ENCODE peak calls at places on chromosomes 4 and X, in eight cellular contexts. T is AG09319; W is astrocyte of the cerebellum; F is activated T-cell treated with anti-CD3 and anti-CD28 coated beads for 24 hours; J is mesothelial cell of epicardium; Q is AG09309; D is GM12864; E is stimulated activated CD8-positive, alpha-beta memory T cell treated with anti-CD3 and anti-CD28 coated beads, Interleukin-2, amount 100 ng/mL, for 48 hours. L is an unnamed sample.

GRCh38 chr4:61068745-61069144 is 131.4 kb upstream of the ADGRL3 start:
- DNase-seq in T (no peak), W (peak; percentile 53), F (no peak), J (no peak), Q (no peak), D (no peak), E (no peak), L (no peak)

GRCh38 chr4:55458164-55458563 is 62.4 kb downstream of the TMEM165 start:
- DNase-seq in T (no peak), W (no peak), F (no peak), J (no peak), Q (no peak), D (no peak), E (no peak), L (no peak)

GRCh38 chr4:78784255-78784654 is 8.1 kb downstream of the BMP2K start:
- DNase-seq in T (no peak), W (peak; percentile 68), F (no peak), J (no peak), Q (peak; percentile 66), D (no peak), E (no peak), L (peak; percentile 79)

GRCh38 chrX:97602465-97603258 is 719.0 kb downstream of the RPA4 start:
- DNase-seq in T (no peak), W (no peak), F (no peak), J (no peak), Q (no peak), D (no peak), E (no peak), L (no peak)

GRCh38 chr4:125432078-125432477 is 117.3 kb downstream of the FAT4 start:
- DNase-seq in T (no peak), W (no peak), F (no peak), J (no peak), Q (no peak), D (no peak), E (no peak), L (no peak)

GRCh38 chrX:34365482-34365881 is 233.4 kb upstream of the FAM47A start:
- DNase-seq in T (no peak), W (peak; percentile 26), F (no peak), J (no peak), Q (no peak), D (no peak), E (no peak), L (no peak)

GRCh38 chr4:22129454-22130075 is 181.0 kb upstream of the KCNIP4 start:
- DNase-seq in T (peak; percentile 5), W (no peak), F (no peak), J (no peak), Q (peak; percentile 11), D (no peak), E (peak; percentile 2), L (peak; percentile 1)

GRCh38 chrX:24728530-24728929 is 34.8 kb downstream of the POLA1 start:
- DNase-seq in T (no peak), W (no peak), F (no peak), J (no peak), Q (no peak), D (no peak), E (no peak), L (no peak)

GRCh38 chrX:66672106-66672505 is 33.2 kb upstream of the EDA2R start:
- DNase-seq in T (no peak), W (no peak), F (no peak), J (no peak), Q (no peak), D (no peak), E (no peak), L (no peak)

GRCh38 chrX:38816158-38816557 is 14.9 kb downstream of the MID1IP1 start:
- DNase-seq in T (no peak), W (no peak), F (peak; percentile 5), J (no peak), Q (no peak), D (no peak), E (no peak), L (no peak)

GRCh38 chr4:141676087-141676486 is 39.7 kb downstream of the IL15 start:
- DNase-seq in T (no peak), W (no peak), F (no peak), J (no peak), Q (no peak), D (no peak), E (no peak), L (no peak)

GRCh38 chr4:125321709-125322362 is 7.1 kb downstream of the FAT4 start:
- DNase-seq in T (no peak), W (no peak), F (no peak), J (no peak), Q (no peak), D (no peak), E (no peak), L (peak; percentile 41)

GRCh38 chrX:46759645-46759974 is 692 bp upstream of the SLC9A7 start:
- DNase-seq in T (no peak), W (no peak), F (no peak), J (no peak), Q (no peak), D (no peak), E (no peak), L (no peak)

GRCh38 chr4:166198041-166198440 is 325.0 kb downstream of the TLL1 start:
- DNase-seq in T (no peak), W (no peak), F (no peak), J (no peak), Q (no peak), D (no peak), E (no peak), L (no peak)

L was measured in BJ.